ENCODE peak calls at places on chromosomes 7 and 10, in seven cellular contexts. T is HCT116, W is SK-N-SH, V is PC-3, B is OCI-LY7, G is MM.1S, Q is GM23338. F is an unnamed sample. For H3K9me2, the result is how much of the 10 kb centered on the place peaks cover.

GRCh38 chr10:89582022-89582421 is 46.6 kb upstream of the SLC16A12 start:
- DNase-seq in T (no peak), W (no peak), V (no peak), B (no peak), G (no peak), Q (peak), F (no peak)

GRCh38 chr7:112596260-112596659 is 115.5 kb downstream of the LSMEM1 start:
- DNase-seq in T (no peak), W (no peak), V (no peak), B (no peak), G (no peak), Q (no peak), F (no peak)

GRCh38 chr7:151016942-151017341 is 7.4 kb downstream of the ATG9B start:
- DNase-seq in T (no peak), W (no peak), V (no peak), B (no peak), G (no peak), Q (no peak), F (no peak)

GRCh38 chr7:32500922-32501341 is 5.6 kb downstream of the AVL9 start:
- DNase-seq in T (no peak), W (no peak), V (peak), B (no peak), G (no peak), Q (no peak), F (no peak)

GRCh38 chr7:31466036-31466435 is 47.9 kb upstream of the ITPRID1 start:
- DNase-seq in T (no peak), W (no peak), V (no peak), B (no peak), G (no peak), Q (peak), F (no peak)

GRCh38 chr7:127713758-127714157 is 61.8 kb downstream of the SND1 start:
- DNase-seq in T (no peak), W (no peak), V (no peak), B (no peak), G (no peak), Q (no peak), F (no peak)

GRCh38 chr10:47410271-47410670 is 26.2 kb upstream of the ZNF488 start:
- DNase-seq in T (no peak), W (no peak), V (no peak), B (no peak), G (no peak), Q (no peak), F (no peak)

GRCh38 chr10:69451784-69452251 is 553 bp downstream of the TSPAN15 start:
- DNase-seq in T (no peak), W (peak), V (peak), B (no peak), G (no peak), Q (peak), F (peak)

GRCh38 chr10:10198388-10198787 is 819.3 kb upstream of the CELF2 start:
- DNase-seq in T (no peak), W (no peak), V (no peak), B (no peak), G (no peak), Q (no peak), F (no peak)

GRCh38 chr10:7915923-7916322 is 97.6 kb downstream of the TAF3 start:
- DNase-seq in T (no peak), W (no peak), V (peak), B (no peak), G (no peak), Q (no peak), F (no peak)
- TF ChIP-seq EZH2phosphoT487 in T (no peak), W (no peak), V (no peak), B (no peak), G (no peak), Q (no peak), F (no peak)

DNA sequence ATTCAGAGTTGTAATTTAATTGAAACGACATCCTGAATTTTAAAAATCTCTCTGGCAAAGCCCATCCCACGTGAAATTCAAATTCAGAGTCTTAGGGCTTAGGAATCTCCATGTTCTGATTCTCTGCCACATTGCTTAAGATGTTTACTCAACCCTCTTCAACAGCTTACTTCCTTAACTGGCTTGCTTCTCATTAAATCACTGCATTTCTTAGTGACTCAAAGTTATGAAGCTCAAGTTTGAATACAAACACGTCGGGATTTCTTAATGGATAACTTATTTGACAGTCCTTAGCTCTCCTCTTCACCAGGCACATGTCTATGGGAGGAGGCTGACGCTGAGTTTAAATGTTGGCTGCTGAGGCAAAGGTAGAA is 300.1 kb upstream of the PITRM1 start:
- DNase-seq in T (no peak), W (no peak), V (peak), B (no peak), G (no peak), Q (no peak), F (no peak)
- H3K4me3 ChIP-seq in T (no peak), W (no peak), V (peak), B (peak), G (peak), Q (no peak), F (no peak)

GRCh38 chr10:122464575-122464974 is 3.2 kb downstream of the HTRA1 start:
- DNase-seq in T (no peak), W (no peak), V (no peak), B (no peak), G (no peak), Q (no peak), F (no peak)
- H3K9me2 ChIP-seq in T (under half), W (under half), V (under half), B (under half), G (under half), Q (under half), F (under half)

GRCh38 chr7:129122751-129123516 is 21.6 kb upstream of the TSPAN33 start:
- DNase-seq in T (no peak), W (no peak), V (no peak), B (no peak), G (peak), Q (no peak), F (no peak)
- TF ChIP-seq EZH2phosphoT487 in T (no peak), W (no peak), V (no peak), B (no peak), G (no peak), Q (no peak), F (no peak)

DNA sequence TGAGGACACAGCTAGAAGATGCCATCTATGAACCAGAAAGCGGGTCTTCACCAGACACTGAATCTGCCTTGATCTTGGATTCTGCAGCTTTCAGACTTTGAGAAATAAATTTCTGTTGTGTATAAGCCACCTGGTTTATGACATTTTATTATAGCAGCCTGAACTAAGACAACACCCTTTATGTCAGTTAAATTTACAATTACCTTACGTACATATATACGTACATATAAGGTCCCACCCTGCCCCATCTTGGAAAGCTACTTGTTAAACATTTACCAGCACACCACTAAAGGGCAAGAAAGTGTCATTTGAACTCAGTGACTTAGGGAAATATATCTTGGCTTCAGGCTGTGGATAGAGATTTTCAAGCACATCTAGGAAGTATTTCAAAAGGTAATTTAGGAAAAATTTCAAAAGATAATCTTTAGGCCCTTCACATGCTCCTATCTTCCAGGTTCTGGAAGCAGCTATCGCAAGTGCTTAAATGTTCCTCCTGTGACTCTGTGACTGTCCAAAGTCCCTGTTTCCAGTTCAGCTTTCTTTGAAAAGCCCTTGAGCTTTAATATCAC is 9.5 kb upstream of the SRI start:
- DNase-seq in T (no peak), W (no peak), V (no peak), B (no peak), G (no peak), Q (no peak), F (peak)
- H3K4me3 ChIP-seq in T (no peak), W (no peak), V (no peak), B (no peak), G (no peak), Q (no peak), F (no peak)

GRCh38 chr7:22700559-22701002 is 26.4 kb upstream of the IL6 start:
- DNase-seq in T (no peak), W (no peak), V (no peak), B (no peak), G (no peak), Q (no peak), F (no peak)

GRCh38 chr7:22698762-22699161 is 28.2 kb upstream of the IL6 start:
- DNase-seq in T (no peak), W (no peak), V (no peak), B (no peak), G (no peak), Q (no peak), F (no peak)

GRCh38 chr7:22697897-22698645 is 28.9 kb upstream of the IL6 start:
- DNase-seq in T (no peak), W (no peak), V (no peak), B (no peak), G (peak), Q (no peak), F (no peak)

GRCh38 chr7:22697322-22697859 is 29.6 kb upstream of the IL6 start:
- DNase-seq in T (no peak), W (no peak), V (no peak), B (no peak), G (no peak), Q (no peak), F (no peak)

GRCh38 chr7:22702516-22702915 is 24.5 kb upstream of the IL6 start:
- DNase-seq in T (no peak), W (no peak), V (no peak), B (no peak), G (no peak), Q (no peak), F (no peak)
- H3K9me2 ChIP-seq in T (under half), W (under half), V (under half), B (under half), G (under half), Q (under half), F (under half)